ENCODE peak calls at places on chromosomes 12 and 14, in six cellular contexts. J is suprapubic skin, C is body of pancreas, M is sigmoid colon, P is IMR-90, Q is A549. I is an unnamed sample.

GRCh38 chr14:72907327-72907826 is 13.5 kb upstream of the DPF3 start:
- DNase-seq in J (no peak), M (no peak), C (no peak), P (no peak), Q (no peak), I (no peak)

GRCh38 chr12:95951515-95951914 is 8.4 kb downstream of the AMDHD1 start:
- DNase-seq in P (no peak), C (no peak), J (no peak), M (no peak), Q (no peak), I (no peak)

GRCh38 chr12:117850048-117850447 is 118.7 kb downstream of the KSR2 start:
- DNase-seq in Q (peak), J (no peak), C (peak), M (no peak), P (peak), I (no peak)

GRCh38 chr12:93184664-93185368 is 192.9 kb upstream of the NUDT4 start:
- DNase-seq in J (no peak), M (no peak), Q (no peak), C (no peak), P (no peak), I (no peak)

GRCh38 chr12:114248527-114248926 is 157.4 kb downstream of the TBX5 start:
- DNase-seq in C (no peak), Q (no peak), P (no peak), M (no peak), J (no peak), I (no peak)

GRCh38 chr12:128078311-128078851 is 188.6 kb upstream of the TMEM132C start:
- DNase-seq in M (no peak), C (no peak), Q (no peak), P (no peak), J (no peak), I (no peak)

GRCh38 chr12:77943466-77943865 is 112.8 kb downstream of the NAV3 start:
- DNase-seq in M (no peak), J (no peak), C (no peak), Q (peak), P (peak), I (no peak)

GRCh38 chr14:54796961-54797360 is 105.7 kb downstream of the GCH1 start:
- DNase-seq in Q (no peak), P (peak), M (no peak), C (no peak), J (no peak), I (no peak)

GRCh38 chr12:12480074-12480473 is 82.6 kb downstream of the DUSP16 start:
- DNase-seq in J (no peak), P (no peak), Q (no peak), M (no peak), C (no peak), I (no peak)

GRCh38 chr14:78170203-78170602 is at the start of gene NRXN3:
- DNase-seq in Q (no peak), P (no peak), M (no peak), C (no peak), J (no peak), I (no peak)

GRCh38 chr12:58079806-58080205 is 138.4 kb downstream of the ATP23 start:
- DNase-seq in J (no peak), M (no peak), C (no peak), P (no peak), Q (no peak), I (no peak)

GRCh38 chr12:72075891-72076557 is 137.4 kb downstream of the TPH2 start:
- DNase-seq in Q (no peak), C (no peak), P (no peak), J (no peak), M (no peak), I (no peak)

GRCh38 chr12:29288031-29288430 is 92.9 kb downstream of the ERGIC2 start:
- DNase-seq in M (no peak), Q (no peak), J (no peak), C (no peak), P (no peak), I (no peak)

GRCh38 chr12:101042211-101042610 is 167.8 kb downstream of the SLC5A8 start:
- DNase-seq in P (no peak), C (peak), M (no peak), Q (no peak), J (no peak), I (no peak)

GRCh38 chr12:73180734-73181133 is 908.6 kb downstream of the TRHDE start:
- DNase-seq in M (no peak), Q (no peak), C (no peak), P (no peak), J (no peak), I (no peak)

GRCh38 chr14:37598085-37598972 is 2.9 kb downstream of the TTC6 start:
- DNase-seq in P (no peak), C (no peak), J (no peak), Q (no peak), M (no peak), I (no peak)

GRCh38 chr14:27845241-27845850 is 921.2 kb upstream of the FOXG1 start:
- DNase-seq in Q (no peak), C (no peak), P (no peak), M (no peak), J (no peak), I (no peak)

GRCh38 chr14:64581363-64581762 is 31.6 kb downstream of the PPP1R36 start:
- DNase-seq in M (no peak), Q (no peak), P (no peak), C (no peak), J (no peak), I (no peak)

GRCh38 chr12:32139064-32139421 is 32.4 kb downstream of the BICD1 start:
- DNase-seq in P (peak), J (no peak), M (no peak), C (no peak), Q (no peak), I (no peak)

GRCh38 chr14:104291123-104292000 is 153.0 kb downstream of the KIF26A start:
- DNase-seq in M (peak), C (peak), J (peak), P (no peak), Q (no peak), I (peak)

GRCh38 chr12:126369487-126370463 is 1304.5 kb downstream of the AACS start:
- DNase-seq in M (no peak), P (no peak), C (no peak), Q (no peak), J (no peak), I (no peak)

DNA sequence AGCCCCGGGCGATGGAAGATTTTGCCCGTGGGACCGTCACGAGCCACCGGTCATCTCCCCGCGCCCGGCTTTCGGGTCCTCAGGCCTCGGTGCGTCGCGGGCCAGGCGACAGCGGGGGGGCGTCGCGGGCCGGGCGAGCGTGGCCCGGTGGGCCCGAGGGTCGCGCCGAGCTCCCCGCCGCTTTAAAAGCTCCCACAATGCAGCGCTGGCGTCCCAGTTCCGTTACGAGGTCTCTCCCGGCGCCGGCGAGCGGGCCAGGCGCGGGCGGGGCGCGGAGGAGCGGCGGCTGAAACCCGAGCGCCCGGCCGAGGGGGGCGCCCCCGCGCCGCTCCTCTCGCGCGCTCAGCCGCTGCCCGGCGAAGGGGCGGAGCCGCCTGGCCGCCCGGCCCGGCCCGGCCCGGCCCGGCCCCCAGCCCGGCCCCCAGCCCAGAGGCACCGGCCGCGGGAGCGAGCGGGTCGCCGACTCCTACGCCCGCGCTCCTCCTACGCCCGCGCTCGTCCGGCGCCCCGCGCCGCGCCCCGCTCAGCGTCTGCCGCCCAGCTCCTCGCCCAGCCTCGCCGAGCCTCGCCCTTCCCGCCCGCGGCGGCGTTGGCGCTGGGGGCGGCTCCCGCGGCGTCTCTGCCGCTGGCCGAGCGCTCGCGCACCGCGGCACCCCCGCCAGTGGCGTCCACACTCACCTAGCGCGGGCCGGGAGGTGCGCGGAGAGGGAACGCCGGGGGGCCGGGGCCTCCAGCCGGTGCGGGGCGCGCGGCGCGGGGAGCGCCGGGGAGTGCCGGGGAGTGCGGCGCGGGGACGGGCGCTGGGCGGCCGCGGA is at the start of gene RASSF8:
- DNase-seq in M (peak), P (peak), J (no peak), C (peak), Q (peak), I (peak)
- TF ChIP-seq POLR2A in M (no peak), P (peak), J (peak), C (no peak), Q (peak), I (peak)

GRCh38 chr14:22852940-22853767 is 16.8 kb downstream of the MMP14 start:
- DNase-seq in P (peak), M (peak), C (peak), Q (peak), J (peak), I (peak)
- H3K27ac ChIP-seq in P (peak), M (peak), C (peak), Q (peak), J (peak), I (peak)

DNA sequence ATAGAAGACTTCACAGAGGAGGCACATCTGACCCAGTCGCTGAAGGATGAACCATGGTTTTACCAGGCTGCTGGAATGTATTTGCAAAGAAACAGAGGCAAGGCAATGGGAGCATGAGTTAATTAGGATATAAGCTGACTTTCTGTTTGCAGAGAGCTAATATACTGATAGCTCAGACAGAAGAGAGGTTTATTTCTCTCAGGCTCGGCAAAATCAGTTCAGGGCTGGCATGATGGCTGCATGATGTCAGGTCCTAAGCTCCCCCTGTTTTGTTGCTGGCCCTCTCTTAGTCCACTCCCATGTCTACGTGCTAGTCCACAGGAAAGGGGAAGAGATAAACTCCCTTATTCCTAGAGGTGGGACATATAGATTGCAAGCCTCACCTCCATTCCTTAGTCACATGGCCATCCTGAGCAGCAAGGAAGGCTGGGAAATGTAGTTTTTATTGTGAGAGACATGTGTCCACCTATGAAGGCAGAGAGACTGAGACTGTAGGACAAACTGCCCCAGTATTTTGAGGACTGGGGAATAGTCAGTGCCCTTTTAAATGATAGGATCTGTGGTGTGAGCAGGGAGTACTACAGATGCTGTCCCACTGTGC is 224.5 kb downstream of the VRK1 start:
- DNase-seq in P (no peak), Q (peak), C (no peak), J (no peak), M (no peak), I (no peak)
- TF ChIP-seq POLR2A in P (no peak), Q (no peak), C (no peak), J (no peak), M (no peak), I (no peak)

DNA sequence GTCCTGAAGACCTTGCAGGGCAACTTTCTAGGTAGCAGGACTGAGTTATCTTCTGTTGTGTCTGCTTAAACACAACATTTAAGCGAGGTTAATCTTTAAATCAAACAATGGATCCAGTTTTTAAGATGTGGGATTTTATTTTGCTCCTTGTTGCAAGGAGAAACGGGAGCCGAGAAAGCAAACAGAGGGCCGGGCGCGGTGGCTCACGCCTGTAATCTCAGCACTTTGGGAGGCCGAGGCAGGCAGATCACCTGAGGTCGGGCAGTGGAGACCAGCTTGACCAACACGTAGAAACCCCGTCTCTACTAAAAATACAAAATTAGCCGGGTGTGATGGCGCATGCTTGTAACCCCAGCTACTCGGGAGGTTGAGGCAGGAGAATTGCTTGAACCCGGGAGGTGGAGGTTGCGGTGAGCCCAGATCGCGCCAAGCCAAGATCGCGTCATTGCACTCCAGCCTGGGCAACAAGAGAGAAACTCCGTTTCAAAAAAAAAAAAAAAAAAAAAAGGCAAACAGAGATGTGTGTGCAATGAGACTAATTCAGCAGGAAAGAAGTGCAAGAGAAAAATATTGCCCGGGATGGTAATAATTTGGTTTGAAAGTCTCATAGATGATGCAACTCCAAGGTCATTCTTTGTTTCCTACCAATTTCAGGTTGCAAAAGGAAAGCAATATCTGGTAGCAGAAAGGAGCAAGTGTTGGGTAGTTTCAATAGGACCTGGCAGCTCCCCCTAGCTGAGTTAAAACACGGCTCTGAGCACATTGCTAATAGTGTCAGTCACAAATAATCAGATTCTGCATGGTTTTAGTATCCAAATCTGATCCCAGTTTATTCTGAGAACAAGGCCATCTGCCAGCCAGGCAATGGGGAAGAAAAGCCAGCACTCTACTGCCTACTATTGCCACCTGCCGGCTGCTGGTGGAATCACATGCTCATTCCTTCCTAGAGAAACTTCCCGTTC is 141.4 kb downstream of the PPM1H start:
- DNase-seq in C (peak), J (peak), M (peak), P (peak), Q (peak), I (peak)
- H3K27ac ChIP-seq in C (no peak), J (no peak), M (no peak), P (no peak), Q (peak), I (no peak)

DNA sequence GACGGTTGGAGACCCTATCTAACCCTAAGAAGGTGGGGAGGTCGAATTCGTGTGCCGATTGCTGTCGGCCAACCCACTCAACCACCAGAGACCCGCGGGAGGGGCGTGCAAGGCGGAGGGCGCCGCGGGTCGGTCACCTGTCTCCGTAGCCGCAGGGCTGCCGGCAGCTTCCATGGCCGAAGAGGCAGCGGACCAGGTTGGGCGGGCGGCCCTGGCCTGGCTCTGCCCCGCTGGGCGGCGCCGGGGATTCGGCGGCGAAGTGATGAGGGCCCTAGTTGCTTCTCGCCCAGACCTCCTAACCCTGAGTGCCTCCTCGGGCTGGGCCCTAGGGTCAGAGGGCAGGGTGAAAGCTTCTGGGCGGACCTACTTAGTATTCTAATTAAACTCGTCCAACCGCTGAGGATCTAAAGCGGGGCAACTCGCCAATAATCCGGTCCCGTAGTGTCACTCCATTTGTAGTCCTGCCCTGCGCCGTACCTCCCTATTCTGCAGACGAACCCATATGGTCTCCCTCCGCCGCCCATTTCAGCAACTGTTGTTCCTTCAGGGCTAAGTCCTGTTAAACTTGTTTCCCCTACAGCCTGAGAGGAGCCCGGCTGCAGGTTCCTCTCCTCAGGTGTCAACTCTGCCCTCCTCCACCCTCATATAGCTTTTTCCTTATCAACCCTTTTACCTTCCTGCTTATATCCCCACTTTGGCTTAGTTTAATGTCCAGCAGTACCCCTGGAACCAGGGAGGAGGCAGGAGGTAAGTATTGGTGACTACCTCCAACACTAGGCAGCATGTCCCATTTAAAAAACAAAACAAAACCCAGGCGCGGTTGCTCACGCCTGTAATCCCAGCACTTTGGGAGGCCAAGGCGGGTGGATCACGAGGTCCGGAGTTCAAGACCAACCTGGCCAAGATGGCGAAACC is at the start of gene PYM1:
- DNase-seq in J (peak), P (peak), C (peak), Q (peak), M (peak), I (peak)
- TF ChIP-seq POLR2A in J (peak), P (no peak), C (peak), Q (peak), M (peak), I (peak)

DNA sequence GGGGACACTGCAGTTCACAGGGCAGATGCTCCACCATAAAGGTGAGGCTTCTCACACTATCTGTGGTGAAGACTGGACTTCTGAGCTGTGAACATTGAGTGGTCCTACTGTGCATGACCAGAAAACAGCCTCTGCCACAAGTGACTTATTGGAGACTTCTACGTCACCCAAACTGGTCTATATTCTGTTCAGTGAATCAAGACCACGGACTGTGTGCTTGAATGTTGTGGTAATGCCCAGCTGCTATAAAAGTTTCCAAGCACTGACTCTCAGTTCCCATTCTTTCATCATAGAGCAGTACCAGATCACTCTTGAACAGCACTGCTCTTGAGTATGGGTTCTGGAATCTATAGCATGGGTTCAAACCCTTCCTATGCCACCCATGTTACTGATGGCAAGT is 4.8 kb upstream of the PLEK2 start:
- DNase-seq in C (no peak), Q (no peak), P (no peak), J (no peak), M (peak), I (no peak)
- H3K27ac ChIP-seq in C (no peak), Q (no peak), P (no peak), J (no peak), M (no peak), I (no peak)

GRCh38 chr14:69644814-69645213 is 33.4 kb downstream of the SUSD6 start:
- DNase-seq in C (no peak), M (no peak), J (no peak), P (no peak), Q (no peak), I (no peak)
- TF ChIP-seq POLR2A in C (no peak), M (no peak), J (no peak), P (no peak), Q (no peak), I (no peak)

GRCh38 chr12:109571773-109572505 is 1.4 kb downstream of the MMAB start:
- DNase-seq in C (no peak), J (no peak), P (no peak), Q (no peak), M (no peak), I (no peak)

GRCh38 chr12:109575683-109576082 is 2.1 kb downstream of the MVK start:
- DNase-seq in C (no peak), P (no peak), Q (no peak), J (no peak), M (no peak), I (no peak)

GRCh38 chr12:109572506-109572845 is 828 bp downstream of the MMAB start:
- DNase-seq in M (no peak), P (no peak), Q (no peak), C (no peak), J (no peak), I (no peak)

GRCh38 chr12:109573029-109573913 is at the start of the genes MMAB and MVK:
- DNase-seq in M (peak), C (peak), J (peak), Q (peak), P (peak), I (peak)

DNA sequence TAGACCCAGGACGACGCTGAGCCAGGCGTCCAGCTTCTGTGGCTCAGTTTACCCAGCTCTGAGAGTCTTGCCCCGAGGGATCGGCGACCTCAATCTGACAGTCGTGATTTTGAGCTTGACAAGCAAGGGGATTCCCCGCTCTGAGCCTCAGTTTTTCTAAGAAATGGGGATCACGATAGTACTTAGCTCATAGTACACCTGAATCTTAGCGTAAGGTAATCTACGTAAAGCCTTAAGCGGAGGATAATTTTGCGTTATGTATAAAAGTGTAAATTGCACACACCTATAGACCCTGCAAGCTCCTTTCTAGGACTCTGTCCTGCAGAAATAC is 285 bp downstream of the MVK start:
- DNase-seq in Q (no peak), C (no peak), J (no peak), M (no peak), P (no peak), I (no peak)
- H3K27ac ChIP-seq in Q (peak), C (peak), J (peak), M (peak), P (no peak), I (peak)

I was measured in gastrocnemius medialis.